ENCODE peak calls at places on chromosomes 1 and 21, in seven cellular contexts. N is T-helper 1 cell, W is astrocyte of the spinal cord, S is fibroblast of lung, K is germinal center, B is HT1080, Y is HL-60. A is an unnamed sample.

GRCh38 chr1:212962509-212962908 is 12.2 kb downstream of the VASH2 start:
- DNase-seq in B (no peak), K (no peak), S (no peak), N (no peak), W (no peak), Y (no peak), A (no peak)

GRCh38 chr1:35379317-35380000 is 111.0 kb downstream of the ZMYM4 start:
- DNase-seq in B (no peak), W (no peak), S (no peak), K (no peak), Y (no peak), N (no peak), A (no peak)

GRCh38 chr21:26159869-26160268 is 10.7 kb downstream of the APP start:
- DNase-seq in W (no peak), S (peak), Y (no peak), K (no peak), N (no peak), B (no peak), A (no peak)

GRCh38 chr1:12179111-12179519 is 12.3 kb downstream of the TNFRSF1B start:
- DNase-seq in N (peak), S (peak), Y (no peak), W (peak), B (peak), K (no peak), A (peak)

GRCh38 chr1:92310185-92310597 is 11.3 kb downstream of the RPAP2 start:
- DNase-seq in W (peak), K (peak), S (no peak), N (peak), Y (no peak), B (no peak), A (no peak)

GRCh38 chr1:65924471-65924870 is 131.8 kb downstream of the PDE4B start:
- DNase-seq in B (peak), K (no peak), W (peak), Y (no peak), S (peak), N (no peak), A (no peak)

GRCh38 chr21:45593162-45594022 is 50.1 kb upstream of the PCBP3 start:
- DNase-seq in B (peak), W (no peak), S (no peak), N (no peak), K (no peak), Y (no peak), A (no peak)

GRCh38 chr1:99557556-99558256 is 88.2 kb upstream of the PALMD start:
- DNase-seq in B (peak), W (peak), N (no peak), K (no peak), S (peak), Y (no peak), A (no peak)

GRCh38 chr21:31348188-31348587 is 4.1 kb upstream of the TIAM1 start:
- DNase-seq in Y (no peak), B (no peak), S (no peak), W (no peak), N (no peak), K (no peak), A (no peak)

GRCh38 chr1:9068971-9069323 is 488 bp downstream of the SLC2A5 start:
- DNase-seq in B (no peak), W (peak), Y (no peak), N (no peak), K (no peak), S (no peak), A (no peak)

GRCh38 chr21:34567574-34567973 is 47.3 kb downstream of the RCAN1 start:
- DNase-seq in K (no peak), Y (no peak), N (no peak), W (no peak), B (no peak), S (no peak), A (no peak)

GRCh38 chr1:155012052-155012546 is 9.5 kb downstream of the ZBTB7B start:
- DNase-seq in N (peak), W (peak), B (no peak), S (peak), K (no peak), Y (peak), A (peak)

GRCh38 chr1:165542015-165542631 is 1.7 kb upstream of the LRRC52 start:
- DNase-seq in S (no peak), B (no peak), K (no peak), N (no peak), Y (no peak), W (no peak), A (no peak)

GRCh38 chr1:46533179-46533864 is 18.1 kb downstream of the KNCN start:
- DNase-seq in Y (no peak), W (no peak), B (no peak), K (peak), S (peak), N (peak), A (peak)

GRCh38 chr21:43321111-43321510 is 105.8 kb downstream of the SIK1 start:
- DNase-seq in K (no peak), W (no peak), N (no peak), S (no peak), B (no peak), Y (no peak), A (peak)

GRCh38 chr21:36915701-36916075 is 50.8 kb downstream of the HLCS start:
- DNase-seq in B (no peak), W (no peak), S (no peak), N (no peak), Y (no peak), K (no peak), A (no peak)

GRCh38 chr21:26794597-26795397 is 50.4 kb downstream of the ADAMTS1 start:
- DNase-seq in N (no peak), S (no peak), W (no peak), K (no peak), Y (no peak), B (no peak), A (no peak)

GRCh38 chr1:225460737-225461532 is 33.1 kb upstream of the LBR start:
- DNase-seq in W (no peak), N (peak), B (peak), Y (no peak), S (peak), K (no peak), A (no peak)

GRCh38 chr1:24020032-24020431 is 39.9 kb upstream of the SRSF10 start:
- DNase-seq in S (peak), N (no peak), Y (no peak), B (no peak), W (peak), K (no peak), A (no peak)

A was measured in Right ventricle myocardium inferior.